ENCODE peak calls at places on chromosomes 5 and 9, in nine cellular contexts. V is small intestine, T is ovary, Z is prostate gland, S is H9, B is PC-9, Q is cardiac muscle cell, K is tibial nerve, W is esophagus squamous epithelium. L is an unnamed sample.

GRCh38 chr5:120396186-120396585 is 67.9 kb upstream of the PRR16 start:
- DNase-seq in W (no peak), Q (no peak), K (no peak), S (no peak), Z (no peak), V (no peak), B (no peak), T (no peak), L (no peak)

GRCh38 chr9:89408628-89409101 is 89.2 kb downstream of the SEMA4D start:
- DNase-seq in W (no peak), V (peak; percentile 43), K (no peak), B (no peak), T (no peak), S (no peak), Q (no peak), Z (no peak), L (no peak)

GRCh38 chr9:129406278-129407225 is 214.3 kb downstream of the C9orf50 start:
- DNase-seq in V (peak; percentile 81), K (no peak), Q (no peak), Z (no peak), B (peak; percentile 79), T (peak; percentile 36), S (no peak), W (no peak), L (no peak)

GRCh38 chr5:157994906-157995519 is 136.1 kb upstream of the CLINT1 start:
- DNase-seq in K (peak; percentile 73), W (no peak), V (peak; percentile 83), T (peak; percentile 40), B (peak; percentile 40), Z (peak; percentile 49), S (peak; percentile 90), Q (peak; percentile 86), L (peak; percentile 80)

GRCh38 chr9:129331366-129331765 is 153.3 kb upstream of the IER5L start:
- DNase-seq in K (no peak), Z (no peak), V (no peak), T (no peak), S (no peak), W (no peak), B (no peak), Q (no peak), L (no peak)

GRCh38 chr5:72649449-72649848 is 142.2 kb upstream of the ZNF366 start:
- DNase-seq in K (no peak), Q (no peak), S (no peak), T (no peak), W (no peak), B (no peak), Z (no peak), V (no peak), L (no peak)

GRCh38 chr5:65102826-65103673 is 334.3 kb downstream of the CWC27 start:
- DNase-seq in W (peak; percentile 4), K (peak; percentile 29), S (peak; percentile 76), V (peak; percentile 46), T (peak; percentile 64), Q (no peak), Z (peak; percentile 49), B (peak; percentile 59), L (no peak)

GRCh38 chr5:2204366-2205184 is 321.9 kb upstream of the IRX4 start:
- DNase-seq in W (no peak), B (no peak), T (no peak), Q (no peak), K (peak; percentile 1), V (no peak), S (no peak), Z (peak; percentile 2), L (peak; percentile 44)

GRCh38 chr5:59798862-59799667 is 94.5 kb downstream of the PDE4D start:
- DNase-seq in K (no peak), V (peak; percentile 62), T (no peak), Q (no peak), W (no peak), S (no peak), B (peak; percentile 96), Z (peak; percentile 66), L (no peak)

DNA sequence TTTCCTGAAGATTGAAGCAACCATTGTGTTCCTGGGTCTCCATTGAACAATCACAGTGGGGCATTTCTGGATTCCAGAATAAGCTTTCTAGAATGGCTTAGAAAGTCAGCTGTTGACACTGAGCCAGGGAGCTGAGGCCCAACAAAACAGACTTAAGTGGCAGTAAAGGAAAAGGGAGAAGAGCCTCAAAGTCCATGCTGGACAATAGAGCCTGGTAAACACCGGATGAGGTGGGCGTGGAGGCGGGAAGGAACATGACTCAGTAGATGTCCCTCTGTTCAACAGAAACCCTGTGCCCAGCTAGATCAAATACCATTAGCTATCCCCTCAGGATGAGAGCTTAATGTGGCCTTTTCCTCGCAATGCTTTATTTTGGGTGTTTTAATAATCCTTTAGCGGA is 14.7 kb downstream of the SPARC start:
- DNase-seq in Z (no peak), Q (no peak), W (no peak), T (no peak), V (no peak), S (no peak), B (no peak), K (no peak), L (peak; percentile 73)
- H3K4me1 ChIP-seq in Z (peaks cover 6% of the 10 kb centered on the region), Q (peaks cover 16% of the 10 kb centered on the region), W (peaks cover 84% of the 10 kb centered on the region), T (peaks cover 50% of the 10 kb centered on the region), V (no peaks in the 10 kb centered on the region), S (peaks cover 7% of the 10 kb centered on the region), B (no peaks in the 10 kb centered on the region), K (peaks cover 4% of the 10 kb centered on the region), L (peaks cover 100% of the 10 kb centered on the region)

DNA sequence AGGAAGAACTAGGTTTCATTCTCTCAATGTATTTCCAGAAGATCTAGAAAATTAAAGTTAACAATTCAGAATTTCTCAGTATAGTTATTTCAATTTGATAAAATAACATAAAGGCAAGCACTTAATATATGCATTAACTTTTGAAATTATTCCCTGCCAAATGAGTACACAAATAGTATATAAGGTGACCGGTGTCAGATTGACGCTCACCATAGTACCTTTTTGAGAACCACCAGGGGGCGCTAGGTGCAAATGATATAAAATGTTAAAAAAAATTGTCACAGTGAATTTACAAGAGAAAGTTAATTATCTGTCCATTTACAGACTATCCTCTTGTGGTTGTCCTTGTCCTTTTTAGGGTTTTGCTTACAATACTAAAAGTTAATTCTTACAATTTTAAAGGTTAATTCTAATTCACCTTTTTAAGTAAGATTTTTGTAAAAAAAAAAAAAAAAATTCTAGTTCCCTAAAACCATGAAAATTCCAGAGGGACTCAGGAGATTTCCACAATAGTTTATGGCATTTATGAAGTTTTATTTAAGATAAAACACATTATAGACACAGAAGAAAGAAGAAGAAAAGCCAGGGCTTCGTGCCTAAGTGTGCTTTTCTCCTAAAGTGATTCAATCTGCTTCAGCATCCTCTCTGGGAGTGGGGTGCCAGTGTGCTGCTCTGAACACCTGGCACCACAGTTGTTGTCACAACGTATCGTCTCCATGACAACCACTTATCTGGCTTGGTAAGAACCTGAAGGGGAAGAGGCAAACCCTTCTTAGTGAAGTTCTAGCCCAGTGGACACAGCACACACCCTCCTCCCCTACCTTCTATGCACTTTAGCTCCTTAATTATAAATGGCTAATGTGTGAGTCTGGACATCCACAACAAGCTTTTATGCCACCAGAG is 1.7 kb downstream of the ADAMTS16 start:
- DNase-seq in B (peak; percentile 60), S (no peak), Q (peak; percentile 79), W (no peak), V (peak; percentile 67), T (peak; percentile 69), Z (peak; percentile 73), K (peak; percentile 67), L (peak; percentile 66)
- H3K27ac ChIP-seq in B (no peak overlapping the region), S (no peak overlapping the region), Q (no peak overlapping the region), W (no peak overlapping the region), V (no peak overlapping the region), T (no peak overlapping the region), Z (no peak overlapping the region), K (no peak overlapping the region), L (no peak overlapping the region)

DNA sequence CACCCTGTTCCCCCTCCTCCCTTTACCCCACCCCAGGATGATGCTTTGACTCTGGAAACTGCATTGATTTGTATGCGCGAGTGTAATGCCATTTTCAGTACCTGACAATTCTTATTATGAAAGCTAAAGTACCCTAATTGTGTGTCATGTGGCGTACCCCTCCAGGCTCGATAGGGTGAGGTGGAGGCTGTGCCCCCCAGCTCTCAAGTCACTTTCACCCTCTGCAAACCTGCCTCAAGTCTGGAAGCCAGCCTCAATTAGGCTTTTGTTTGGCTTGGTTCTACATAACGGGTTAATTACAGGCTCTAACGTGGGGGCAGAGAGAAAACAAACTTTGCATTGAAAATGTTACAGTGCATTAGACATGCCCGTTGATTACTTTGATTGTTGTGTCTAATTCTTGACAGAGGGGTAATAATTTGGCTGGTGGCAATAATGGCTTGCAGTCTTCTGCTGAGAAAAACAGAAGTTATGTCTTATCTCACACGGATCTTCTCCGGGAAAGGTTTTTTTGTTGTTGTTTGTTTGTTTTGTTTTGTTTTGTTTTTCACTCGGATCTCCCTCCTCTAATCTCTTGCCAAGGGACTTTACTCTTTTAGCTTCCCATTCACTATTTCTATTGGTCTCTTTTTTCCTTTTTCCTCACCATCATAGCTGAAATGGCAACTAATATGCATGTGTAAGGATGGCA is 12.6 kb downstream of the ISL1 start:
- DNase-seq in S (no peak), Q (no peak), T (no peak), V (no peak), B (no peak), W (no peak), K (no peak), Z (no peak), L (no peak)
- H3K27me3 ChIP-seq in S (peaks cover 87% of the 10 kb centered on the region), Q (peaks cover 28% of the 10 kb centered on the region), T (no peaks in the 10 kb centered on the region), V (peaks cover 39% of the 10 kb centered on the region), B (no peaks in the 10 kb centered on the region), W (peaks cover 5% of the 10 kb centered on the region), K (no peaks in the 10 kb centered on the region), Z (peaks cover 2% of the 10 kb centered on the region), L (peaks cover 19% of the 10 kb centered on the region)

GRCh38 chr5:136014976-136015375 is 13.8 kb upstream of the TGFBI start:
- DNase-seq in V (no peak), Z (no peak), W (no peak), B (no peak), S (no peak), K (no peak), Q (no peak), T (no peak), L (no peak)

GRCh38 chr5:136020001-136020382 is 8.8 kb upstream of the TGFBI start:
- DNase-seq in K (no peak), S (no peak), T (no peak), Z (no peak), V (no peak), W (no peak), Q (no peak), B (no peak), L (no peak)

GRCh38 chr5:136015966-136016365 is 12.8 kb upstream of the TGFBI start:
- DNase-seq in S (no peak), Z (no peak), Q (no peak), K (no peak), W (no peak), T (no peak), V (no peak), B (no peak), L (no peak)

GRCh38 chr5:136018814-136019777 is 9.7 kb upstream of the TGFBI start:
- DNase-seq in V (no peak), T (no peak), Q (no peak), Z (no peak), W (no peak), B (no peak), K (peak; percentile 94), S (no peak), L (no peak)

DNA sequence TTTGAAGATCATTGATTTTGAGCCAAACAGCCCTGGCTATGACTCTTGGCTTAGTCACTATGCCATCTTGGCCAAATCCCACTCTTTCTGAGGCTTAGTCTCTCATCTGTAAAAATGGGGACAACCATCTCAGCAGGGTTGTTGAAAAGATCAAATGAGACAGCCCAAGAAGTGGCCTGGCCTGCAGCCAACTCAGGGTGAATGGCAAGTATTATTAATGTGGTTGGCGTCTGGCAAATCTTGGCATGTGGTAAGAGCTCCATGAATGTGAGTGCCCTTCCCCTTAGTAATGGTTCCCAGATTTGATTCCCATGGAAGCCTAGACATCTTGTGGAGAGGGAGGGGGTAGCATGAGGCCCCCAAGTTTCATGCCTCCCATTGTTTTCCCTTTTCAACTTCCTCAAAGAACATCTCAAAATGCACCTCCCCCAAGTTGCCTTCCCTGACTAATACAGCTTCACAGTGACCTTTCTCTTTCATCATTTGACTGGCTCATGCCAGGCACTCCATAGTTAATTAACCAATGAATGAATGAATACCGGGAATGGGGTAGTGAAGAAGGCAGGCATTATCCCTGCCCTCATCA is 11.8 kb upstream of the TGFBI start:
- DNase-seq in W (no peak), B (peak; percentile 89), K (no peak), S (no peak), V (no peak), Q (no peak), Z (no peak), T (no peak), L (no peak)
- H3K4me1 ChIP-seq in W (peaks cover 62% of the 10 kb centered on the region), B (peaks cover 74% of the 10 kb centered on the region), K (no peaks in the 10 kb centered on the region), S (no peaks in the 10 kb centered on the region), V (no peaks in the 10 kb centered on the region), Q (no peaks in the 10 kb centered on the region), Z (no peaks in the 10 kb centered on the region), T (peaks cover 8% of the 10 kb centered on the region), L (peaks cover 51% of the 10 kb centered on the region)